ENCODE peak calls at places on chromosomes 7 and 10, in seven cellular contexts. F is GM13976, Q is adrenal gland, G is fibroblast of lung, C is endothelial cell, D is keratinocyte, U is PC-9. L is an unnamed sample.

GRCh38 chr10:17053061-17053460 is 76.5 kb downstream of the CUBN start:
- DNase-seq in F (no peak), Q (no peak), G (no peak), C (no peak), D (no peak), U (no peak), L (no peak)

GRCh38 chr7:69630292-69630691 is 32.0 kb downstream of the AUTS2 start:
- DNase-seq in F (no peak), Q (no peak), G (peak), C (no peak), D (no peak), U (no peak), L (no peak)

GRCh38 chr7:155883491-155884224 is 71.4 kb upstream of the SHH start:
- DNase-seq in F (no peak), Q (peak), G (peak), C (no peak), D (no peak), U (no peak), L (no peak)

GRCh38 chr7:134992626-134993179 is 6.4 kb downstream of the AGBL3 start:
- DNase-seq in F (peak), Q (no peak), G (peak), C (no peak), D (no peak), U (no peak), L (peak)

GRCh38 chr7:42745357-42746022 is 166.4 kb downstream of the C7orf25 start:
- DNase-seq in F (no peak), Q (no peak), G (peak), C (peak), D (no peak), U (no peak), L (no peak)

GRCh38 chr7:81299272-81299671 is 380.4 kb upstream of the SEMA3C start:
- DNase-seq in F (no peak), Q (no peak), G (peak), C (no peak), D (peak), U (peak), L (no peak)

GRCh38 chr10:97243836-97244235 is 48.6 kb downstream of the ARHGAP19 start:
- DNase-seq in F (no peak), Q (no peak), G (no peak), C (no peak), D (no peak), U (no peak), L (no peak)

GRCh38 chr10:130561681-130562080 is 425.5 kb downstream of the GLRX3 start:
- DNase-seq in F (no peak), Q (no peak), G (no peak), C (no peak), D (no peak), U (no peak), L (no peak)

GRCh38 chr10:27388761-27389399 is 115.2 kb upstream of the RAB18 start:
- DNase-seq in F (no peak), Q (no peak), G (peak), C (no peak), D (no peak), U (no peak), L (no peak)

GRCh38 chr10:48442809-48443177 is 136.3 kb downstream of the MAPK8 start:
- DNase-seq in F (no peak), Q (no peak), G (no peak), C (no peak), D (no peak), U (no peak), L (no peak)

GRCh38 chr10:48444861-48445841 is 138.7 kb downstream of the MAPK8 start:
- DNase-seq in F (peak), Q (peak), G (no peak), C (no peak), D (no peak), U (peak), L (peak)

GRCh38 chr10:48445932-48446331 is 139.5 kb downstream of the MAPK8 start:
- DNase-seq in F (peak), Q (no peak), G (no peak), C (no peak), D (no peak), U (no peak), L (no peak)

GRCh38 chr10:48442090-48442808 is 135.8 kb downstream of the MAPK8 start:
- DNase-seq in F (peak), Q (peak), G (no peak), C (no peak), D (no peak), U (no peak), L (no peak)

DNA sequence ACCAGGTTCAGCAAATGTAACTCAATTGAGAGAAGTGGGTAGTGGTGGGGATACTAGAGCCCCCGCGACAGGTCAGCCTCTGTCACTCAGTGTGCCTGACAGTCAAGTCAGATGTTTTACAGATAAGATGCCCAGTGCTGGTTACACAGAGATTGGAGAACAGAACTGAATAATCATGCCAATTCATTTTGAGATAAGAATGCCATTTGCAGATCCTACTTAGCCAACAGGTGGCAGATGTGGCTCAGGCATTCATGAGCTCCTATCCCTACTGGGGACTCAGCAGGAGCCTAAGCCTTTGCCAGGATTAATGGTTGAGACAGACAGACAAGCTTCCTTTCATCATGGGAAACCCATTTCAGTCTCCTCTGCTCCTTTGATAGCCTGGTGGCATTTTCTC is 137.8 kb downstream of the MAPK8 start:
- DNase-seq in F (peak), Q (peak), G (peak), C (no peak), D (no peak), U (no peak), L (peak)
- TF ChIP-seq CTCF in F (no peak), Q (no peak), G (peak), C (no peak), D (peak), U (peak), L (no peak)

GRCh38 chr10:102113956-102114857 is 6.0 kb downstream of the LDB1 start:
- DNase-seq in F (peak), Q (no peak), G (no peak), C (peak), D (no peak), U (no peak), L (peak)

GRCh38 chr10:102114861-102115618 is 5.1 kb downstream of the LDB1 start:
- DNase-seq in F (peak), Q (peak), G (peak), C (peak), D (no peak), U (peak), L (peak)

GRCh38 chr10:102113261-102113955 is 6.8 kb downstream of the LDB1 start:
- DNase-seq in F (no peak), Q (no peak), G (no peak), C (no peak), D (peak), U (no peak), L (no peak)

GRCh38 chr10:102111276-102111675 is 8.9 kb downstream of the LDB1 start:
- DNase-seq in F (no peak), Q (no peak), G (no peak), C (no peak), D (no peak), U (no peak), L (no peak)

GRCh38 chr10:102112210-102112817 is 7.9 kb downstream of the LDB1 start:
- DNase-seq in F (no peak), Q (no peak), G (no peak), C (no peak), D (no peak), U (no peak), L (no peak)
- TF ChIP-seq CTCF in F (no peak), Q (no peak), G (peak), C (no peak), D (peak), U (no peak), L (peak)

GRCh38 chr10:90658791-90659190 is 199.0 kb downstream of the HTR7 start:
- DNase-seq in F (no peak), Q (no peak), G (no peak), C (peak), D (no peak), U (no peak), L (no peak)
- TF ChIP-seq CTCF in F (no peak), Q (no peak), G (peak), C (no peak), D (peak), U (no peak), L (no peak)

GRCh38 chr7:30914611-30915601 is 3.3 kb downstream of the AQP1 start:
- DNase-seq in F (no peak), Q (no peak), G (peak), C (no peak), D (no peak), U (peak), L (no peak)

GRCh38 chr7:30912454-30912985 is 867 bp downstream of the AQP1 start:
- DNase-seq in F (no peak), Q (no peak), G (no peak), C (no peak), D (no peak), U (no peak), L (no peak)

GRCh38 chr7:30915751-30916150 is 4.1 kb downstream of the AQP1 start:
- DNase-seq in F (no peak), Q (no peak), G (no peak), C (no peak), D (no peak), U (no peak), L (no peak)

GRCh38 chr7:30912986-30913671 is 1.5 kb downstream of the AQP1 start:
- DNase-seq in F (no peak), Q (no peak), G (no peak), C (no peak), D (no peak), U (no peak), L (no peak)

DNA sequence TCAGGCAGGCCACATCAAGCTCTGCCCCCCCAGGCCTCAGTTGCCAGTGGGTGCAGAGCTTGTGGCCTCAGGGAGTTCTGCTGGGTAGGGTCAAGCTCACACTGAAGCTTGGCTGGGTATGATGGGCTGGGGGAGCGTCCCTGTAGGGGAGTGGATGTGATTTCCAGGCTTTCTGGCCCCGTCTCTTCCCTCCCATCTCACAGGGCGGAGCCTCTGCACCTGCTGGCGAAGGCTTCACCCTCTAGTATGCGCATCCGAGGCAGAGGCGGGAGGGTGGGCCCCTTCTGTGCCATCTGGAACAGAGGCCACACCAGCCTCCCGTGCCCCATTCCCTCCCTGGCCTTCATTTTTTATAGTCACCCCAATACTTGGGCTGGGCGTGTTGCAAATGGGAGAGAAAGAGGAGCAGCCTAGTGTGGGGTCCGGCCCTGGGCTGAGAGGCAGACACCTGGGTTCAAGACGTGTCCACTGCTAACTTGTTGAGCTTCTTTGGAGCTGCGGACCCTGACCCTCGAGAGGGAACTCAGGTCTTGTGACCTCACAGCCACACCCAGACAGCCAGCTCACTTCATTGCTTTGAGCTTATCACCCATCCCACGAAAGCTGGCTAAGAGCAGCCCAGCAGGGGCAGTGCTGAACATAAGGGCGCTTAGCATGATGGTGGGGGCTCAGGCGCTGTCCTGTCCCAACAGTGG is 2.3 kb downstream of the AQP1 start:
- DNase-seq in F (no peak), Q (no peak), G (no peak), C (no peak), D (no peak), U (no peak), L (no peak)
- TF ChIP-seq CTCF in F (no peak), Q (no peak), G (no peak), C (no peak), D (no peak), U (no peak), L (no peak)

GRCh38 chr10:118800920-118801319 is 46.1 kb upstream of the CACUL1 start:
- DNase-seq in F (no peak), Q (peak), G (peak), C (peak), D (no peak), U (no peak), L (no peak)
- TF ChIP-seq CTCF in F (no peak), Q (peak), G (no peak), C (no peak), D (peak), U (peak), L (peak)

GRCh38 chr7:33744293-33744692 is 161.0 kb upstream of the BMPER start:
- DNase-seq in F (peak), Q (no peak), G (peak), C (peak), D (no peak), U (no peak), L (peak)
- TF ChIP-seq CTCF in F (no peak), Q (peak), G (no peak), C (peak), D (peak), U (peak), L (peak)

GRCh38 chr7:25180946-25181345 is 47.3 kb downstream of the NPVF start:
- DNase-seq in F (no peak), Q (no peak), G (no peak), C (no peak), D (no peak), U (no peak), L (no peak)
- TF ChIP-seq CTCF in F (no peak), Q (no peak), G (peak), C (no peak), D (peak), U (no peak), L (no peak)

DNA sequence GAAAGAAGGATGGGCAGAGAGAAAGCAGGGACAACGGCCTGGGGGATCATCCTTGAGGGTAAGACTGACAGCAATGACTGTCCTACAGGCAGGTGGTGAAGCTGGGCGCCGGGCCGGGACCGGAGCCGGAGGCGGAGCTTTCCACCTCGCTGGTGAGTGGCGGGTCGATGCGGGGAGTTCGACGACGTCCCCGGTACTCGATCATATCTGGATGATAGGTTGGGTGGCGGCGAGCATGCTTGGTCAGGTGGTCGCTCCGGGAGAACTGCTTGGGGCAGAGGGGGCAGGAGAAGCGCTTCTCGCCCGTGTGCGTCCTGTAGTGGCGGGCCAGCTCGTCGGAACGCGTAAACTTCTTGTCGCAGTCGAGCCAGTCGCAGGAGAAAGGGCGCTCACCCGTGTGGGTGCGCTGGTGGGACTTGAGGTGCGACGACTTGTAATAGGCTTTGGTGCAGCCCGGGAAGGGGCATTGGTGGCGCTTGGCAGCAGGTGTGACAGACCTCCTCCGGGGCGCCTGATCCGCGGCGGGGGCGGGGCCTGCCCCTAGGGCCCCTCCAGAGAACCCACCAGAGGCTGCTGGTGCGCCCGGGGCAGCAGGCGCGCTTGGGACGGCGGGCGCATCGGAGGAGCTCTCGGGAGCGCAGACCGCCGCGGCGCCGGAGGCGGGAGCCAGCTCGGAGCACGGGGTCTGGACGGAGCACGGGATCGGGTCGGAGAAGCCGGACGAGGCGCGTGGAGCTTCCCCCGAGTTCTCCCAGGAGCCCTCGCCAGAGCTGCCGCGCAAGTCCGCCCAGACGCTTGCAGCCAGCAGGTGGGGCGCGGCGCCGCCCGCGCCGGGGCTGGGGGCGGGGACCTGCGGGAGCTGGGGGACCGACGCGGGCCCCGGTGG is 784 bp downstream of the KLF14 start:
- DNase-seq in F (no peak), Q (peak), G (no peak), C (no peak), D (no peak), U (no peak), L (peak)
- TF ChIP-seq CTCF in F (peak), Q (peak), G (no peak), C (no peak), D (peak), U (no peak), L (peak)

GRCh38 chr7:50121269-50121668 is 28.2 kb upstream of the ZPBP start:
- DNase-seq in F (no peak), Q (no peak), G (no peak), C (no peak), D (no peak), U (no peak), L (no peak)

GRCh38 chr7:50125766-50126165 is 32.7 kb upstream of the ZPBP start:
- DNase-seq in F (no peak), Q (no peak), G (no peak), C (no peak), D (no peak), U (no peak), L (no peak)

DNA sequence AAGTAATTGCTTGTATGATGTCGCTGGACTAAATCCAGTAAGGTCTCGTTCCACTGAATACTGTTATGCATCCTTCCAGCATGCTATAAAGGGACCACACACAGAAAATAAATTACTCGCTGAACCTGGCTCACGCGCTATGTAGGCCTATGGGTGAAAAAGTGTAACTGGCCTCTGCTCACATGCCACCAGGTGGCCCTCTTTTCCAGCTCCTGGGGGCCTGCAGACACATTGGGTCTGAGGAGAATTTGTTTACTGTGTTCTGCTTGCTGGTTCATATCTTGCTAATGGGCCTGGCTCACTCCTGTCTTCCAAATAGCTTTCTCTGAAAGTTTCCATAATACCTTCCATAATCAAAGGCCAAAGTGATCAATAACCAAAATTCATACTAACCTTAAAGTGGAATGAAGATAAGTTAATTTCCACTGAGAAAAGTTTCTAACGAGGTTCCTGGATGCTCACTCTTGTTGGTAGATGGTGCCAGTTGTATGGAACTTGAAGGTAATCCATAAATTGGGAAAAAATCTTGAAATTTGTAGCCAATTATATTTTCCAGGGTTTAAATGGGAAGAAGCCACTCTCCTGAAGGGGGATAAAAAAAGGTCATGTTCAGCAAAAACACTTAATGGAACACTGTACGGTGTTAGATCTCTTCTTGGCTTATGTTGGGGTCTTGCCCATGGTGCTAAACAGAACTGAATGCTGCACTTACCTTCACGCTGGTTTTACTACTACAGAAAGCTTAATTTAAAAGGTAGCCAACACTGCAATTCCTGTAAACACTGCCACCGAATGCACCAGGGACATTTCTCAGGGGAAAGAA is 27.0 kb upstream of the ZPBP start:
- DNase-seq in F (no peak), Q (no peak), G (no peak), C (peak), D (no peak), U (no peak), L (peak)
- TF ChIP-seq CTCF in F (peak), Q (no peak), G (no peak), C (peak), D (peak), U (no peak), L (peak)

DNA sequence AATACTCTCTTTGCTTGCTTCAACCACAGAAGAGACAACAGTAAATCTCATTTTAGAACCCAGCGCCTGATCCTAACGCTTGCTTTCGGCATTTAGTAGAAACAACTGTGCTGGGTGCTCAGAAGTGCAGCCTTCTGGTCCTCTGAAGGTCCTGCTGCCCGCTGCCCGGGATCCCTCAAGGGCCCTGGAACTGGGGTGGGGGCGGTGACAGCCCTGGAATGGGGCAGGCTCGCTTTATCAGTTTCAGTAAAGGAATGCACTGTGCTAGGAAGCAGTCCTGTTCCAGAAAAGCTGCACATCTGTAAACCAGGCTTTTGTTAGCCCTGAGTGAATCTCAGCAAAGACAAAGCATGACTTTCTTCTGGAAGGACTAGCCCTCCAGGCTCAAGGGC is 254.6 kb downstream of the TNS3 start:
- DNase-seq in F (no peak), Q (no peak), G (no peak), C (no peak), D (no peak), U (no peak), L (no peak)
- TF ChIP-seq CTCF in F (no peak), Q (no peak), G (no peak), C (no peak), D (no peak), U (no peak), L (no peak)

L was measured in GM10248.